ENCODE peak calls at places on chromosomes 11 and 22, in four cellular contexts. One of them, this sample, is unnamed.
A peak's percentile ranks its signal among the peaks of the same experiment; 100 is the strongest.

GRCh38 chr11:72585762-72586590 is 88.2 kb downstream of the PDE2A start:
- DNase-seq in AG09319: no peak
- DNase-seq in progenitor cell of endocrine pancreas: peak; percentile 63
- DNase-seq in upper lobe of right lung: no peak
- DNase-seq in this sample: peak; percentile 72

GRCh38 chr11:119047205-119047604 is 9.8 kb downstream of the HYOU1 start:
- DNase-seq in AG09319: no peak
- DNase-seq in upper lobe of right lung: no peak
- DNase-seq in progenitor cell of endocrine pancreas: no peak
- DNase-seq in this sample: no peak

GRCh38 chr22:44758354-44758969 is 6.1 kb downstream of the ARHGAP8 start:
- DNase-seq in progenitor cell of endocrine pancreas: no peak
- DNase-seq in upper lobe of right lung: no peak
- DNase-seq in AG09319: no peak
- DNase-seq in this sample: no peak

GRCh38 chr11:94922675-94923347 is 50.5 kb downstream of the CWC15 start:
- DNase-seq in upper lobe of right lung: no peak
- DNase-seq in AG09319: no peak
- DNase-seq in progenitor cell of endocrine pancreas: no peak
- DNase-seq in this sample: no peak

GRCh38 chr22:26466196-26466595 is 17.4 kb downstream of the HPS4 start:
- DNase-seq in AG09319: no peak
- DNase-seq in upper lobe of right lung: no peak
- DNase-seq in progenitor cell of endocrine pancreas: no peak
- DNase-seq in this sample: no peak

GRCh38 chr11:67119577-67120391 is 721 bp downstream of the KDM2A start:
- DNase-seq in progenitor cell of endocrine pancreas: peak; percentile 36
- DNase-seq in upper lobe of right lung: peak; percentile 67
- DNase-seq in AG09319: no peak
- DNase-seq in this sample: peak; percentile 51

GRCh38 chr11:12893787-12894672 is 115.1 kb upstream of the RASSF10 start:
- DNase-seq in AG09319: peak; percentile 15
- DNase-seq in progenitor cell of endocrine pancreas: peak; percentile 53
- DNase-seq in upper lobe of right lung: peak; percentile 71
- DNase-seq in this sample: peak; percentile 78

GRCh38 chr22:22021160-22021750 is 38.7 kb upstream of the TOP3B start:
- DNase-seq in progenitor cell of endocrine pancreas: no peak
- DNase-seq in AG09319: no peak
- DNase-seq in upper lobe of right lung: no peak
- DNase-seq in this sample: no peak

GRCh38 chr11:67640758-67641113 is 1.2 kb upstream of the TBX10 start:
- DNase-seq in progenitor cell of endocrine pancreas: no peak
- DNase-seq in upper lobe of right lung: peak; percentile 49
- DNase-seq in AG09319: no peak
- DNase-seq in this sample: no peak

GRCh38 chr11:70942593-70942992 is 309.8 kb downstream of the SHANK2 start:
- DNase-seq in AG09319: no peak
- DNase-seq in progenitor cell of endocrine pancreas: no peak
- DNase-seq in upper lobe of right lung: no peak
- DNase-seq in this sample: peak; percentile 25

GRCh38 chr11:5689551-5689983 is at the start of gene TRIM22:
- DNase-seq in progenitor cell of endocrine pancreas: no peak
- DNase-seq in AG09319: peak; percentile 44
- DNase-seq in upper lobe of right lung: peak; percentile 69
- DNase-seq in this sample: no peak

GRCh38 chr11:62882811-62883496 is 2.3 kb downstream of the SLC3A2 start:
- DNase-seq in upper lobe of right lung: no peak
- DNase-seq in AG09319: no peak
- DNase-seq in progenitor cell of endocrine pancreas: no peak
- DNase-seq in this sample: no peak

GRCh38 chr11:6404341-6405038 is 14.2 kb downstream of the SMPD1 start:
- DNase-seq in progenitor cell of endocrine pancreas: no peak
- DNase-seq in upper lobe of right lung: no peak
- DNase-seq in AG09319: no peak
- DNase-seq in this sample: no peak

GRCh38 chr22:46025225-46025972 is 48.4 kb upstream of the WNT7B start:
- DNase-seq in upper lobe of right lung: peak; percentile 27
- DNase-seq in progenitor cell of endocrine pancreas: no peak
- DNase-seq in AG09319: no peak
- DNase-seq in this sample: no peak

GRCh38 chr11:125188021-125188420 is 23.5 kb downstream of the PKNOX2 start:
- DNase-seq in progenitor cell of endocrine pancreas: no peak
- DNase-seq in upper lobe of right lung: no peak
- DNase-seq in AG09319: no peak
- DNase-seq in this sample: no peak

GRCh38 chr11:64449381-64450167 is 90.6 kb downstream of the RPS6KA4 start:
- DNase-seq in progenitor cell of endocrine pancreas: peak; percentile 72
- DNase-seq in upper lobe of right lung: peak; percentile 75
- DNase-seq in AG09319: no peak
- DNase-seq in this sample: peak; percentile 81

GRCh38 chr11:123903932-123904331 is 2.0 kb downstream of the OR8D4 start:
- DNase-seq in progenitor cell of endocrine pancreas: no peak
- DNase-seq in AG09319: no peak
- DNase-seq in upper lobe of right lung: no peak
- DNase-seq in this sample: no peak

GRCh38 chr11:35593143-35593542 is 25.1 kb upstream of the FJX1 start:
- DNase-seq in progenitor cell of endocrine pancreas: no peak
- DNase-seq in upper lobe of right lung: no peak
- DNase-seq in AG09319: peak; percentile 75
- DNase-seq in this sample: no peak

GRCh38 chr11:64718084-64718779 is 4.8 kb downstream of the NRXN2 start:
- DNase-seq in progenitor cell of endocrine pancreas: no peak
- DNase-seq in AG09319: no peak
- DNase-seq in upper lobe of right lung: peak; percentile 48
- DNase-seq in this sample: no peak

GRCh38 chr11:10657308-10658271 is 36.0 kb downstream of the IRAG1 start:
- DNase-seq in upper lobe of right lung: no peak
- DNase-seq in progenitor cell of endocrine pancreas: no peak
- DNase-seq in AG09319: no peak
- DNase-seq in this sample: no peak

GRCh38 chr11:35243774-35244173 is 104.8 kb downstream of the CD44 start:
- DNase-seq in AG09319: no peak
- DNase-seq in upper lobe of right lung: no peak
- DNase-seq in progenitor cell of endocrine pancreas: no peak
- DNase-seq in this sample: no peak

GRCh38 chr22:27885977-27886842 is 32.8 kb downstream of the PITPNB start:
- DNase-seq in AG09319: peak; percentile 69
- DNase-seq in progenitor cell of endocrine pancreas: no peak
- DNase-seq in upper lobe of right lung: no peak
- DNase-seq in this sample: peak; percentile 55

GRCh38 chr11:73191151-73191550 is 26.9 kb upstream of the P2RY2 start:
- DNase-seq in AG09319: no peak
- DNase-seq in progenitor cell of endocrine pancreas: no peak
- DNase-seq in upper lobe of right lung: no peak
- DNase-seq in this sample: no peak

GRCh38 chr11:118620529-118621070 is 13.2 kb downstream of the PHLDB1 start:
- DNase-seq in progenitor cell of endocrine pancreas: no peak
- DNase-seq in AG09319: no peak
- DNase-seq in upper lobe of right lung: peak; percentile 49
- DNase-seq in this sample: no peak

GRCh38 chr11:95972055-95972454 is 48.1 kb upstream of the MTMR2 start:
- DNase-seq in progenitor cell of endocrine pancreas: no peak
- DNase-seq in upper lobe of right lung: no peak
- DNase-seq in AG09319: no peak
- DNase-seq in this sample: no peak

GRCh38 chr11:94649254-94649653 is 82.1 kb downstream of the PIWIL4 start:
- DNase-seq in progenitor cell of endocrine pancreas: no peak
- DNase-seq in upper lobe of right lung: no peak
- DNase-seq in AG09319: no peak
- DNase-seq in this sample: no peak

GRCh38 chr22:40743740-40744139 is 64.5 kb downstream of the MCHR1 start:
- DNase-seq in AG09319: no peak
- DNase-seq in upper lobe of right lung: no peak
- DNase-seq in progenitor cell of endocrine pancreas: no peak
- DNase-seq in this sample: no peak

GRCh38 chr22:40741116-40741515 is 61.8 kb downstream of the MCHR1 start:
- DNase-seq in AG09319: no peak
- DNase-seq in upper lobe of right lung: no peak
- DNase-seq in progenitor cell of endocrine pancreas: no peak
- DNase-seq in this sample: no peak

GRCh38 chr22:40733919-40734318 is 54.6 kb downstream of the MCHR1 start:
- DNase-seq in AG09319: no peak
- DNase-seq in progenitor cell of endocrine pancreas: no peak
- DNase-seq in upper lobe of right lung: no peak
- DNase-seq in this sample: no peak

DNA sequence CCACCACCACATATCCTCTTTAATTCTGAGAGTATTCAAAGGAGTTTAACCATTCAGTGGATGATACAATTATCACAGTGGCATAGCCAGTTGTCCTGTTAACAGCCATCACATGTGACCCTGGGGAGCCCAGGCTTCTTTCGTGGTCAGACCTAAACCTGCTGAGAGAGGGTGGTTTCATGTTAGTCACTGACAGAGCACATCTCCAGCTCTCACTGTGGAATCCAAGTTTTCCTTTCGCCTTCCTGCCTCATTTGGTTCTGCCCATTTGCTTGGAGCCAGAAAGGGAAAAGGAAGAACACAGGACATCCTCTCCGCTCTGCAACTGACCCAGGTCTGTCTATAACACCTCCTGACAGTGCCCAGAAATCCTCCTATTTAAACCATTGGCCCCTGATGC is 60.4 kb downstream of the MCHR1 start:
- DNase-seq in upper lobe of right lung: no peak
- DNase-seq in progenitor cell of endocrine pancreas: no peak
- DNase-seq in AG09319: no peak
- DNase-seq in this sample: no peak
- TF ChIP-seq CTCF in upper lobe of right lung: no peak
- TF ChIP-seq CTCF in progenitor cell of endocrine pancreas: no peak
- TF ChIP-seq CTCF in AG09319: no peak
- TF ChIP-seq CTCF in this sample: no peak

GRCh38 chr11:19656140-19656541 is 56.5 kb upstream of the NAV2 start:
- DNase-seq in upper lobe of right lung: no peak
- DNase-seq in progenitor cell of endocrine pancreas: no peak
- DNase-seq in AG09319: no peak
- DNase-seq in this sample: no peak
- TF ChIP-seq CTCF in upper lobe of right lung: no peak
- TF ChIP-seq CTCF in progenitor cell of endocrine pancreas: no peak
- TF ChIP-seq CTCF in AG09319: no peak
- TF ChIP-seq CTCF in this sample: no peak

GRCh38 chr22:32177221-32177765 is 18.2 kb upstream of the C22orf42 start:
- DNase-seq in progenitor cell of endocrine pancreas: no peak
- DNase-seq in AG09319: no peak
- DNase-seq in upper lobe of right lung: no peak
- DNase-seq in this sample: no peak

GRCh38 chr22:32183625-32184024 is 21.2 kb downstream of the RFPL2 start:
- DNase-seq in AG09319: no peak
- DNase-seq in upper lobe of right lung: no peak
- DNase-seq in progenitor cell of endocrine pancreas: no peak
- DNase-seq in this sample: no peak

GRCh38 chr22:32185821-32186220 is 19.1 kb downstream of the RFPL2 start:
- DNase-seq in upper lobe of right lung: no peak
- DNase-seq in progenitor cell of endocrine pancreas: no peak
- DNase-seq in AG09319: no peak
- DNase-seq in this sample: no peak

GRCh38 chr22:32175751-32176644 is 16.9 kb upstream of the C22orf42 start:
- DNase-seq in progenitor cell of endocrine pancreas: peak; percentile 30
- DNase-seq in AG09319: no peak
- DNase-seq in upper lobe of right lung: no peak
- DNase-seq in this sample: peak; percentile 68

GRCh38 chr22:32181043-32181442 is 21.9 kb upstream of the C22orf42 start:
- DNase-seq in upper lobe of right lung: no peak
- DNase-seq in progenitor cell of endocrine pancreas: no peak
- DNase-seq in AG09319: no peak
- DNase-seq in this sample: no peak
- TF ChIP-seq CTCF in upper lobe of right lung: no peak
- TF ChIP-seq CTCF in progenitor cell of endocrine pancreas: no peak
- TF ChIP-seq CTCF in AG09319: no peak
- TF ChIP-seq CTCF in this sample: no peak

GRCh38 chr11:104873252-104873651 is 25.0 kb downstream of the CASP12 start:
- DNase-seq in progenitor cell of endocrine pancreas: no peak
- DNase-seq in AG09319: no peak
- DNase-seq in upper lobe of right lung: no peak
- DNase-seq in this sample: no peak
- TF ChIP-seq CTCF in progenitor cell of endocrine pancreas: no peak
- TF ChIP-seq CTCF in AG09319: no peak
- TF ChIP-seq CTCF in upper lobe of right lung: no peak
- TF ChIP-seq CTCF in this sample: no peak

DNA sequence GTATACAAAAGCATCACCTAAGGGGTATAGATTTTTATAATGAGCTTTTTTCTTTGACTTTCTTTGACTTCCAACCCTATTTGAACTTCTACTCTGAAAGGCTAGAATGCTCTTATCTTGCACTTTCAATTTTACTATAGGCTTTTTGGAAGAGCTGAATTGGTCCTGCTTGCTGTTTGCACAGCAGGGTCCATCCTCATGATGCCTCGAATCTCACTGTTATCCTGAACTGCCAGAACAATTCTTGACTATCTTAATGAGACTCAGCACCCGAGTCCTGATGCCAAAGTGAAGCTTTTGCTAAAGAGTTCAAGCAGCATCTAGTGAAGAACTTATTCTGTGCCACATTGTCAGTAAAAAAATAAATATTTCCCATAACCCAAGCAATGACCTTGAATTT is 488.3 kb upstream of the ANO5 start:
- DNase-seq in AG09319: no peak
- DNase-seq in upper lobe of right lung: no peak
- DNase-seq in progenitor cell of endocrine pancreas: no peak
- DNase-seq in this sample: no peak
- TF ChIP-seq CTCF in AG09319: no peak
- TF ChIP-seq CTCF in upper lobe of right lung: no peak
- TF ChIP-seq CTCF in progenitor cell of endocrine pancreas: no peak
- TF ChIP-seq CTCF in this sample: no peak

GRCh38 chr11:83816572-83817187 is 530.5 kb upstream of the CCDC90B start:
- DNase-seq in progenitor cell of endocrine pancreas: no peak
- DNase-seq in upper lobe of right lung: no peak
- DNase-seq in AG09319: no peak
- DNase-seq in this sample: no peak
- TF ChIP-seq CTCF in progenitor cell of endocrine pancreas: peak; percentile 80
- TF ChIP-seq CTCF in upper lobe of right lung: peak; percentile 53
- TF ChIP-seq CTCF in AG09319: peak; percentile 61
- TF ChIP-seq CTCF in this sample: peak; percentile 72

GRCh38 chr11:131079036-131079435 is 162.8 kb upstream of the SNX19 start:
- DNase-seq in AG09319: no peak
- DNase-seq in progenitor cell of endocrine pancreas: no peak
- DNase-seq in upper lobe of right lung: no peak
- DNase-seq in this sample: no peak
- TF ChIP-seq CTCF in AG09319: no peak
- TF ChIP-seq CTCF in progenitor cell of endocrine pancreas: no peak
- TF ChIP-seq CTCF in upper lobe of right lung: no peak
- TF ChIP-seq CTCF in this sample: no peak

DNA sequence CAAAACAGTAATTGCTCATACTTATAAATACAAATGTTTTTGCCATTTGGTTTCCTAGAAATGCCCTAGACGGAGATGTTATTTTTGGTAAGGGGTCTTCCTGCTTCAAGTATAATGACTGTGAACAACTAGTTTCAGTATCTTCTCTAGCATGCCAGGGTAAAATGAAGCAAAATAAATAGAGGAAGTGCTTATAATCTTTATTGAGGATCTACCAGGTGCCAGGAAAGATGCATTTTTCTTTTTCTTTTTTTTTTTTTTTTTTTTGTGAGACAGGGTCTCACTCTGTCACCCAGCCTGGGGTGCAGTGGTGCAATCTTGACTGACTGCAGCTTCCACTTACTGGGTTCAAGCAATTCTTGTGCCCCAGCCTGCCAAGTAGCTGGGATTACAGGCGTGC is 146.7 kb upstream of the GRK3 start:
- DNase-seq in AG09319: no peak
- DNase-seq in progenitor cell of endocrine pancreas: no peak
- DNase-seq in upper lobe of right lung: no peak
- DNase-seq in this sample: no peak
- TF ChIP-seq CTCF in AG09319: no peak
- TF ChIP-seq CTCF in progenitor cell of endocrine pancreas: no peak
- TF ChIP-seq CTCF in upper lobe of right lung: no peak
- TF ChIP-seq CTCF in this sample: no peak